ENCODE peak calls at places on chromosomes 16 and 17, in ten cellular contexts. One of them, this sample, is unnamed.
A peak's percentile ranks its signal among the peaks of the same experiment; 100 is the strongest.

GRCh38 chr17:60301644-60302043 is 90.3 kb downstream of the USP32 start:
- DNase-seq in neuronal stem cell: no peak
- DNase-seq in GM23248: no peak
- DNase-seq in pancreas: no peak
- DNase-seq in fibroblast of lung: no peak
- DNase-seq in thoracic aorta: no peak
- DNase-seq in colonic mucosa: no peak
- DNase-seq in HepG2: no peak
- DNase-seq in IMR-90: no peak
- DNase-seq in OCI-LY7: no peak
- DNase-seq in this sample: no peak

GRCh38 chr16:58426095-58426494 is 33.8 kb downstream of the GINS3 start:
- DNase-seq in neuronal stem cell: no peak
- DNase-seq in GM23248: no peak
- DNase-seq in pancreas: no peak
- DNase-seq in fibroblast of lung: no peak
- DNase-seq in thoracic aorta: no peak
- DNase-seq in colonic mucosa: no peak
- DNase-seq in HepG2: no peak
- DNase-seq in IMR-90: no peak
- DNase-seq in OCI-LY7: peak; percentile 84
- DNase-seq in this sample: no peak

GRCh38 chr16:84042879-84043485 is 387 bp upstream of the SLC38A8 start:
- DNase-seq in neuronal stem cell: no peak
- DNase-seq in GM23248: no peak
- DNase-seq in pancreas: peak; percentile 54
- DNase-seq in fibroblast of lung: no peak
- DNase-seq in thoracic aorta: no peak
- DNase-seq in colonic mucosa: no peak
- DNase-seq in HepG2: no peak
- DNase-seq in IMR-90: no peak
- DNase-seq in OCI-LY7: no peak
- DNase-seq in this sample: no peak

GRCh38 chr17:48024149-48025039 is 13.2 kb downstream of the COPZ2 start:
- DNase-seq in neuronal stem cell: no peak
- DNase-seq in GM23248: peak; percentile 83
- DNase-seq in pancreas: no peak
- DNase-seq in fibroblast of lung: no peak
- DNase-seq in thoracic aorta: no peak
- DNase-seq in colonic mucosa: peak; percentile 84
- DNase-seq in HepG2: no peak
- DNase-seq in IMR-90: no peak
- DNase-seq in OCI-LY7: no peak
- DNase-seq in this sample: peak; percentile 39

GRCh38 chr17:77314601-77315000 is 173.8 kb downstream of the SEC14L1 start:
- DNase-seq in neuronal stem cell: no peak
- DNase-seq in GM23248: no peak
- DNase-seq in pancreas: peak; percentile 35
- DNase-seq in fibroblast of lung: no peak
- DNase-seq in thoracic aorta: no peak
- DNase-seq in colonic mucosa: no peak
- DNase-seq in HepG2: no peak
- DNase-seq in IMR-90: no peak
- DNase-seq in OCI-LY7: no peak
- DNase-seq in this sample: no peak

GRCh38 chr16:466651-467050 is 41.2 kb downstream of the RAB11FIP3 start:
- DNase-seq in neuronal stem cell: no peak
- DNase-seq in GM23248: no peak
- DNase-seq in pancreas: no peak
- DNase-seq in fibroblast of lung: no peak
- DNase-seq in thoracic aorta: no peak
- DNase-seq in colonic mucosa: no peak
- DNase-seq in HepG2: no peak
- DNase-seq in IMR-90: no peak
- DNase-seq in OCI-LY7: no peak
- DNase-seq in this sample: no peak

GRCh38 chr17:66975614-66976378 is 11.3 kb downstream of the CACNG4 start:
- DNase-seq in neuronal stem cell: no peak
- DNase-seq in GM23248: no peak
- DNase-seq in pancreas: no peak
- DNase-seq in fibroblast of lung: no peak
- DNase-seq in thoracic aorta: no peak
- DNase-seq in colonic mucosa: no peak
- DNase-seq in HepG2: peak; percentile 55
- DNase-seq in IMR-90: no peak
- DNase-seq in OCI-LY7: peak; percentile 27
- DNase-seq in this sample: no peak

GRCh38 chr16:63080736-63081135 is 1044.5 kb upstream of the CDH8 start:
- DNase-seq in neuronal stem cell: no peak
- DNase-seq in GM23248: no peak
- DNase-seq in pancreas: no peak
- DNase-seq in fibroblast of lung: no peak
- DNase-seq in thoracic aorta: no peak
- DNase-seq in colonic mucosa: no peak
- DNase-seq in HepG2: no peak
- DNase-seq in IMR-90: no peak
- DNase-seq in OCI-LY7: no peak
- DNase-seq in this sample: no peak

GRCh38 chr17:42098747-42099399 is 600 bp upstream of the ZNF385C start:
- DNase-seq in neuronal stem cell: no peak
- DNase-seq in GM23248: no peak
- DNase-seq in pancreas: no peak
- DNase-seq in fibroblast of lung: no peak
- DNase-seq in thoracic aorta: no peak
- DNase-seq in colonic mucosa: no peak
- DNase-seq in HepG2: no peak
- DNase-seq in IMR-90: no peak
- DNase-seq in OCI-LY7: no peak
- DNase-seq in this sample: no peak

GRCh38 chr16:84763629-84764028 is 56.2 kb upstream of the CRISPLD2 start:
- DNase-seq in neuronal stem cell: no peak
- DNase-seq in GM23248: no peak
- DNase-seq in pancreas: no peak
- DNase-seq in fibroblast of lung: no peak
- DNase-seq in thoracic aorta: no peak
- DNase-seq in colonic mucosa: no peak
- DNase-seq in HepG2: no peak
- DNase-seq in IMR-90: no peak
- DNase-seq in OCI-LY7: no peak
- DNase-seq in this sample: no peak

GRCh38 chr16:20675488-20676267 is 21.8 kb downstream of the ACSM1 start:
- DNase-seq in neuronal stem cell: no peak
- DNase-seq in GM23248: peak; percentile 10
- DNase-seq in pancreas: peak; percentile 55
- DNase-seq in fibroblast of lung: no peak
- DNase-seq in thoracic aorta: no peak
- DNase-seq in colonic mucosa: peak; percentile 86
- DNase-seq in HepG2: peak; percentile 64
- DNase-seq in IMR-90: no peak
- DNase-seq in OCI-LY7: no peak
- DNase-seq in this sample: peak; percentile 24

GRCh38 chr17:55458977-55459376 is 37.3 kb upstream of the MMD start:
- DNase-seq in neuronal stem cell: no peak
- DNase-seq in GM23248: peak; percentile 87
- DNase-seq in pancreas: no peak
- DNase-seq in fibroblast of lung: peak; percentile 73
- DNase-seq in thoracic aorta: no peak
- DNase-seq in colonic mucosa: no peak
- DNase-seq in HepG2: no peak
- DNase-seq in IMR-90: peak; percentile 89
- DNase-seq in OCI-LY7: no peak
- DNase-seq in this sample: no peak

GRCh38 chr17:60562421-60562820 is 36.4 kb upstream of the APPBP2 start:
- DNase-seq in neuronal stem cell: no peak
- DNase-seq in GM23248: no peak
- DNase-seq in pancreas: no peak
- DNase-seq in fibroblast of lung: no peak
- DNase-seq in thoracic aorta: no peak
- DNase-seq in colonic mucosa: no peak
- DNase-seq in HepG2: no peak
- DNase-seq in IMR-90: no peak
- DNase-seq in OCI-LY7: no peak
- DNase-seq in this sample: no peak

GRCh38 chr17:46152423-46152822 is 40.8 kb downstream of the KANSL1 start:
- DNase-seq in neuronal stem cell: no peak
- DNase-seq in GM23248: no peak
- DNase-seq in pancreas: no peak
- DNase-seq in fibroblast of lung: no peak
- DNase-seq in thoracic aorta: no peak
- DNase-seq in colonic mucosa: no peak
- DNase-seq in HepG2: no peak
- DNase-seq in IMR-90: no peak
- DNase-seq in OCI-LY7: peak; percentile 84
- DNase-seq in this sample: no peak

DNA sequence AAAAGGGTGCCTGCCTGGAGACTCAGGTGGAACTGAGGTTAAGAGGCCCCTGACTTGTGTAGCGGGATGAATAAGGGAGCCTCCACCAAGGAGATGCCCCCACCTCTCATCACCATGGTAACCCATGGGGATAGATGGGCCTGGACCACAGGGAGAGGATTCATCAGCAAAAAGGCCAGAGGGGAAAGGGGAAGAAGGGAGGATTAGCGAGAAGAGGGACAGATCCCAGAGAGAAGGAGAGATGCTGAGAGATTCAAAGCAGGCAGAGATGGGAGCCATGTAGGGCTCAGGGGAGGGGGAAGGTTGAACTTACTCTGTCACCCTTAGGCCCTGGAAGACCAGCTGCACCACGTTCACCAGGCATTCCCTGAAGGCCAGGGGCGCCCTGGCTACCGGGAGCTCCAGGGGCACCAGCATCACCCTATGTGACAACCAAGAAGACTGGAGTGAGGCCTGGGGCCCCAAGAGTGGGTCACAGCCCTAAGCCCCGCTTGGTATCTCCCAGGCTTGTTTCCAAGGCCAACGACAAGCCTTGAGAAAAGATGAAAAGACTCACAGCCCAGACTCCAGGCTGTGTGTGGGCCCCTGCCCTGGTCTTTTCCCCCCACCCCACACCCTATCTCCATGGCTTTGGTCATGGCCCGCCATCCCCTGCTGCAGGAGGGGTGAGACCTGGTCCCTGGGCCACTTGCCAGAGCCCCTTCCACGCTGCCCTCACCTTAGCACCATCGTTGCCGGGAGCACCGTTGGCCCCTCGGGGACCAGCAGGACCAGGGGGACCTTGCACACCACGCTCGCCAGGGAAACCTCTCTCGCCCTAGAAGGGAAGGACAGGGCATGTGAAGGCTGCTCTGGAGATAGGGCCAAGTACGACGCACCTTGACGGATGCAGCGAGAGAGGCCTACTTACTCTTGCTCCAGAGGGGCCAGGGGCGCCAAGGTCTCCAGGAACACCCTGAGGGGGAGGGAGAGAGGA is 10.1 kb downstream of the COL1A1 start:
- DNase-seq in neuronal stem cell: no peak
- DNase-seq in GM23248: peak; percentile 71
- DNase-seq in pancreas: no peak
- DNase-seq in fibroblast of lung: no peak
- DNase-seq in thoracic aorta: no peak
- DNase-seq in colonic mucosa: no peak
- DNase-seq in HepG2: no peak
- DNase-seq in IMR-90: peak; percentile 82
- DNase-seq in OCI-LY7: no peak
- DNase-seq in this sample: no peak
- H3K27ac ChIP-seq in neuronal stem cell: no peak overlapping the region
- H3K27ac ChIP-seq in GM23248: peak overlapping the region; percentile 100
- H3K27ac ChIP-seq in pancreas: no peak overlapping the region
- H3K27ac ChIP-seq in fibroblast of lung: peak overlapping the region; percentile 52
- H3K27ac ChIP-seq in thoracic aorta: peak overlapping the region; percentile 86
- H3K27ac ChIP-seq in colonic mucosa: no peak overlapping the region
- H3K27ac ChIP-seq in HepG2: no peak overlapping the region
- H3K27ac ChIP-seq in IMR-90: peak overlapping the region; percentile 99
- H3K27ac ChIP-seq in OCI-LY7: no peak overlapping the region
- H3K27ac ChIP-seq in this sample: peak overlapping the region; percentile 96

GRCh38 chr16:48617711-48618148 is 7.8 kb upstream of the N4BP1 start:
- DNase-seq in neuronal stem cell: no peak
- DNase-seq in GM23248: peak; percentile 78
- DNase-seq in pancreas: no peak
- DNase-seq in fibroblast of lung: peak; percentile 54
- DNase-seq in thoracic aorta: no peak
- DNase-seq in colonic mucosa: no peak
- DNase-seq in HepG2: no peak
- DNase-seq in IMR-90: peak; percentile 63
- DNase-seq in OCI-LY7: no peak
- DNase-seq in this sample: peak; percentile 28
- H3K4me1 ChIP-seq in neuronal stem cell: no peaks in the 10 kb centered on the region
- H3K4me1 ChIP-seq in GM23248: peaks cover 9% of the 10 kb centered on the region
- H3K4me1 ChIP-seq in pancreas: peaks cover 8% of the 10 kb centered on the region
- H3K4me1 ChIP-seq in fibroblast of lung: peaks cover 2% of the 10 kb centered on the region
- H3K4me1 ChIP-seq in thoracic aorta: peaks cover 7% of the 10 kb centered on the region
- H3K4me1 ChIP-seq in colonic mucosa: no peaks in the 10 kb centered on the region
- H3K4me1 ChIP-seq in HepG2: peaks cover 33% of the 10 kb centered on the region
- H3K4me1 ChIP-seq in IMR-90: peaks cover 6% of the 10 kb centered on the region
- H3K4me1 ChIP-seq in OCI-LY7: peaks cover 10% of the 10 kb centered on the region
- H3K4me1 ChIP-seq in this sample: peaks cover 3% of the 10 kb centered on the region

GRCh38 chr17:81566461-81567126 is 14.4 kb upstream of the FAAP100 start:
- DNase-seq in neuronal stem cell: no peak
- DNase-seq in GM23248: peak; percentile 98
- DNase-seq in pancreas: peak; percentile 85
- DNase-seq in fibroblast of lung: peak; percentile 89
- DNase-seq in thoracic aorta: peak; percentile 64
- DNase-seq in colonic mucosa: peak; percentile 84
- DNase-seq in HepG2: no peak
- DNase-seq in IMR-90: peak; percentile 93
- DNase-seq in OCI-LY7: no peak
- DNase-seq in this sample: peak; percentile 86
- H3K27ac ChIP-seq in neuronal stem cell: no peak overlapping the region
- H3K27ac ChIP-seq in GM23248: peak overlapping the region; percentile 79
- H3K27ac ChIP-seq in pancreas: peak overlapping the region; percentile 54
- H3K27ac ChIP-seq in fibroblast of lung: peak overlapping the region; percentile 55
- H3K27ac ChIP-seq in thoracic aorta: peak overlapping the region; percentile 96
- H3K27ac ChIP-seq in colonic mucosa: peak overlapping the region; percentile 70
- H3K27ac ChIP-seq in HepG2: no peak overlapping the region
- H3K27ac ChIP-seq in IMR-90: peak overlapping the region; percentile 91
- H3K27ac ChIP-seq in OCI-LY7: no peak overlapping the region
- H3K27ac ChIP-seq in this sample: peak overlapping the region; percentile 72

DNA sequence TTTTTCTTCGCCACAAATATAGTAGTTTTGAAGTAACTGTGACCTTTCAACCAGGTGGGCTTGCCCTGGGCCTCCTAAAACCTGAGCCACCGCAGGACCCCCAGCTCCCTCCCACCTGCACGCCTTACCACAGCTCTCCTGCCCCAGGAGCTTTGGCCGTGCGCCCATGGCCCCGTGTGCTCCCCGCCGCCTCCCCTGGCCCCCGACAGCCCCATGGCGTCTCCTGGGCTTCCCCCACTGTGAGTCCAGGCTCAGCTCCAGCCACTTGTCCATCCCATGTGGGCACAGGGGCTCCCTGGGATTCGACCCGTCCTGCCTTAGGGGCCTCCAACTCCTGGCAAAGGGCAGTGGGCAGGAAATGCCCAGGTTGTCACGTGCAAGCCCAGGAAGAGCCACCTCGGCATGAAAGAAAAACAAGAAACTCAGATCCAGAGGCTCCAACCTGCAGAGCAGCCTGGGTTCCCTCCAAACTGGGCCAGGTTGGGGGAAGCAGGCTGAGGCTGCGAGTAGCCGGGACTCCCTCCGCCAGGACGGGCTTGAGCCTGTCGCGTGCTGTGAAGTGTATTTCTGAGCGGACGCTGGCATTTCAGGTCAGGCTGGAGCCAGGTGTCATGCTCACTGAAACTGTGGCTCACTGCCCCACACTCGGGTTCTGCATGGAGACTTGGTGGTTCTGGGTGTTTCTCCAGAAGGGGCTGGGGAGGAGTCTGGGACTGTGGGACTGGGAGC is 5.8 kb downstream of the LGALS3BP start:
- DNase-seq in neuronal stem cell: no peak
- DNase-seq in GM23248: no peak
- DNase-seq in pancreas: peak; percentile 53
- DNase-seq in fibroblast of lung: no peak
- DNase-seq in thoracic aorta: no peak
- DNase-seq in colonic mucosa: no peak
- DNase-seq in HepG2: no peak
- DNase-seq in IMR-90: no peak
- DNase-seq in OCI-LY7: no peak
- DNase-seq in this sample: no peak
- H3K4me1 ChIP-seq in neuronal stem cell: peaks cover 15% of the 10 kb centered on the region
- H3K4me1 ChIP-seq in GM23248: peaks cover 10% of the 10 kb centered on the region
- H3K4me1 ChIP-seq in pancreas: peaks cover 13% of the 10 kb centered on the region
- H3K4me1 ChIP-seq in fibroblast of lung: peaks cover 23% of the 10 kb centered on the region
- H3K4me1 ChIP-seq in thoracic aorta: peaks cover 9% of the 10 kb centered on the region
- H3K4me1 ChIP-seq in colonic mucosa: peaks cover 24% of the 10 kb centered on the region
- H3K4me1 ChIP-seq in HepG2: peaks cover 55% of the 10 kb centered on the region
- H3K4me1 ChIP-seq in IMR-90: peaks cover 29% of the 10 kb centered on the region
- H3K4me1 ChIP-seq in OCI-LY7: peaks cover 10% of the 10 kb centered on the region
- H3K4me1 ChIP-seq in this sample: peaks cover 13% of the 10 kb centered on the region